ENCODE peak calls at places on chromosomes 4 and X, in five cellular contexts. C, L, J, X and I are unnamed samples.

GRCh38 chr4:150906987-150907633 is 108.0 kb downstream of the LRBA start:
- DNase-seq in J (no peak), X (no peak), C (no peak), L (no peak), I (no peak)

GRCh38 chr4:128823025-128823661 is 13.6 kb downstream of the JADE1 start:
- DNase-seq in L (no peak), X (no peak), J (no peak), C (no peak), I (no peak)

GRCh38 chr4:41455215-41455614 is 82.7 kb upstream of the LIMCH1 start:
- DNase-seq in J (no peak), L (peak; percentile 53), X (no peak), C (no peak), I (no peak)

GRCh38 chr4:122836941-122837340 is 10.3 kb downstream of the FGF2 start:
- DNase-seq in C (no peak), J (no peak), L (no peak), X (no peak), I (no peak)

GRCh38 chr4:53355919-53356521 is 9.8 kb downstream of the SCFD2 start:
- DNase-seq in X (no peak), L (no peak), J (no peak), C (no peak), I (no peak)

GRCh38 chrX:2325076-2325784 is 175.5 kb downstream of the DHRSX start:
- DNase-seq in X (peak; percentile 79), J (no peak), L (no peak), C (peak; percentile 56), I (peak; percentile 58)

GRCh38 chr4:159428975-159429692 is 326.3 kb downstream of the RAPGEF2 start:
- DNase-seq in L (no peak), C (no peak), X (no peak), J (no peak), I (no peak)

GRCh38 chr4:39732728-39733127 is 34.8 kb downstream of the UBE2K start:
- DNase-seq in C (no peak), L (no peak), J (no peak), X (no peak), I (no peak)

GRCh38 chrX:102835504-102836146 is 101.4 kb upstream of the RAB40AL start:
- DNase-seq in J (no peak), X (no peak), L (no peak), C (peak; percentile 13), I (no peak)

GRCh38 chr4:18777190-18777589 is 755.6 kb upstream of the LCORL start:
- DNase-seq in X (no peak), C (no peak), L (no peak), J (no peak), I (no peak)

GRCh38 chr4:101183658-101184373 is 163.5 kb downstream of the PPP3CA start:
- DNase-seq in J (no peak), X (no peak), C (no peak), L (no peak), I (no peak)

GRCh38 chr4:15754323-15754722 is 23.8 kb upstream of the CD38 start:
- DNase-seq in L (no peak), J (no peak), X (no peak), C (peak; percentile 52), I (peak; percentile 24)

GRCh38 chr4:36244257-36245084 is at the start of gene ARAP2:
- DNase-seq in C (peak; percentile 74), X (no peak), J (peak; percentile 25), L (peak; percentile 55), I (peak; percentile 78)

GRCh38 chr4:76429636-76430035 is 5.4 kb upstream of the SHROOM3 start:
- DNase-seq in L (no peak), J (no peak), X (no peak), C (no peak), I (no peak)

GRCh38 chrX:43582540-43582913 is 73.6 kb upstream of the MAOA start:
- DNase-seq in L (no peak), J (no peak), X (no peak), C (no peak), I (no peak)

GRCh38 chrX:73903941-73904340 is 340.9 kb downstream of the CHIC1 start:
- DNase-seq in J (no peak), X (no peak), L (no peak), C (no peak), I (no peak)

GRCh38 chr4:54484361-54484760 is 173.4 kb upstream of the KIT start:
- DNase-seq in C (no peak), L (peak; percentile 73), J (no peak), X (no peak), I (no peak)

GRCh38 chr4:94127707-94128328 is 79.8 kb upstream of the SMARCAD1 start:
- DNase-seq in X (no peak), J (no peak), L (peak; percentile 32), C (no peak), I (no peak)

GRCh38 chr4:138697771-138698170 is 317.8 kb upstream of the NOCT start:
- DNase-seq in J (no peak), X (no peak), L (no peak), C (no peak), I (no peak)